ENCODE peak calls at places on chromosomes 6 and 20, in six cellular contexts. Z is esophagus squamous epithelium, V is Calu3, K is prostate gland, P is Peyer's patch, X is AG04450. G is an unnamed sample.

GRCh38 chr20:31842471-31843157 is 2.8 kb downstream of the FOXS1 start:
- DNase-seq in Z (no peak), V (no peak), K (no peak), P (no peak), X (no peak), G (no peak)

GRCh38 chr20:1125266-1125665 is 6.9 kb downstream of the PSMF1 start:
- DNase-seq in Z (no peak), V (no peak), K (no peak), P (no peak), X (no peak), G (no peak)

GRCh38 chr20:35448788-35449373 is 6.5 kb upstream of the CEP250 start:
- DNase-seq in Z (no peak), V (no peak), K (no peak), P (no peak), X (no peak), G (no peak)

GRCh38 chr6:87716928-87717655 is 15.1 kb upstream of the AKIRIN2 start:
- DNase-seq in Z (no peak), V (no peak), K (no peak), P (no peak), X (no peak), G (no peak)

GRCh38 chr6:90485615-90486277 is 101.1 kb downstream of the MAP3K7 start:
- DNase-seq in Z (no peak), V (no peak), K (no peak), P (no peak), X (no peak), G (no peak)

GRCh38 chr6:49453221-49453620 is 9.8 kb downstream of the MMUT start:
- DNase-seq in Z (no peak), V (no peak), K (no peak), P (no peak), X (no peak), G (no peak)

GRCh38 chr20:768426-768978 is at the start of gene SLC52A3:
- DNase-seq in Z (no peak), V (peak; percentile 85), K (peak; percentile 85), P (peak; percentile 89), X (no peak), G (no peak)

GRCh38 chr20:57689745-57690481 is 19.9 kb downstream of the PMEPA1 start:
- DNase-seq in Z (no peak), V (no peak), K (no peak), P (no peak), X (no peak), G (no peak)

GRCh38 chr6:70119218-70119835 is 183.6 kb downstream of the COL9A1 start:
- DNase-seq in Z (no peak), V (no peak), K (no peak), P (no peak), X (no peak), G (no peak)

GRCh38 chr6:101167638-101168037 is 225.9 kb upstream of the GRIK2 start:
- DNase-seq in Z (no peak), V (no peak), K (no peak), P (no peak), X (no peak), G (no peak)

GRCh38 chr20:42027746-42028268 is 409.6 kb upstream of the CHD6 start:
- DNase-seq in Z (no peak), V (no peak), K (no peak), P (no peak), X (no peak), G (no peak)

GRCh38 chr6:146103416-146104072 is 74.7 kb downstream of the GRM1 start:
- DNase-seq in Z (no peak), V (no peak), K (no peak), P (no peak), X (no peak), G (no peak)

GRCh38 chr6:42158631-42159030 is 14.5 kb upstream of the GUCA1A start:
- DNase-seq in Z (no peak), V (no peak), K (no peak), P (no peak), X (no peak), G (no peak)

GRCh38 chr20:56151834-56152233 is 96.7 kb upstream of the MC3R start:
- DNase-seq in Z (no peak), V (no peak), K (no peak), P (no peak), X (no peak), G (no peak)

GRCh38 chr6:158642097-158642601 is 2.4 kb downstream of the DYNLT1 start:
- DNase-seq in Z (no peak), V (peak; percentile 52), K (no peak), P (peak; percentile 73), X (peak; percentile 78), G (no peak)

GRCh38 chr6:90293319-90293937 is 3.2 kb downstream of the BACH2 start:
- DNase-seq in Z (no peak), V (no peak), K (no peak), P (no peak), X (no peak), G (no peak)

GRCh38 chr6:11584264-11584663 is 46.7 kb downstream of the TMEM170B start:
- DNase-seq in Z (no peak), V (no peak), K (no peak), P (no peak), X (no peak), G (no peak)

GRCh38 chr20:35661013-35661412 is 3.7 kb downstream of the CPNE1 start:
- DNase-seq in Z (no peak), V (no peak), K (no peak), P (no peak), X (no peak), G (no peak)

GRCh38 chr6:115914098-115914497 is 146.6 kb downstream of the FRK start:
- DNase-seq in Z (no peak), V (no peak), K (no peak), P (no peak), X (no peak), G (no peak)

GRCh38 chr6:71531841-71532240 is 243.2 kb downstream of the OGFRL1 start:
- DNase-seq in Z (no peak), V (no peak), K (no peak), P (no peak), X (no peak), G (no peak)

DNA sequence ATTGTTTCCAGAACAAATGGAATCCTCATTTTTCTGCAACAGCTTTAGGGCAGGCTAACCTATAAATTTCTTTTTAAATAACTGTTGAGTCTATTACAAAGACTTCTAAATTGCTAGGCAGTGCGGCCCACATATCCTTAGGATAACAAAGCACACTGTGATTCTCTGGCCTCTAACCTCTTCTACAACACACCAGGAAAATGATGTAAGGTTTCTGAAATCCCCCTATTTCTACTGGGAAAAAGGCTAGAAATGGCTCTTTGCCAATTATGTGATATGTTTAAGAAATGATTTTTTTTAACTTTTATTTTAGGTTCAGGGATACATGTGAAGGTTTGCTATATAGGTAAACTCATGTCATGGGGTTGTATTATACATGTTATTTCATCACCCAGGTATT is 17.3 kb upstream of the NT5E start:
- DNase-seq in Z (no peak), V (no peak), K (no peak), P (no peak), X (no peak), G (no peak)
- TF ChIP-seq CTCF in Z (no peak), V (no peak), K (no peak), P (no peak), X (no peak), G (no peak)

DNA sequence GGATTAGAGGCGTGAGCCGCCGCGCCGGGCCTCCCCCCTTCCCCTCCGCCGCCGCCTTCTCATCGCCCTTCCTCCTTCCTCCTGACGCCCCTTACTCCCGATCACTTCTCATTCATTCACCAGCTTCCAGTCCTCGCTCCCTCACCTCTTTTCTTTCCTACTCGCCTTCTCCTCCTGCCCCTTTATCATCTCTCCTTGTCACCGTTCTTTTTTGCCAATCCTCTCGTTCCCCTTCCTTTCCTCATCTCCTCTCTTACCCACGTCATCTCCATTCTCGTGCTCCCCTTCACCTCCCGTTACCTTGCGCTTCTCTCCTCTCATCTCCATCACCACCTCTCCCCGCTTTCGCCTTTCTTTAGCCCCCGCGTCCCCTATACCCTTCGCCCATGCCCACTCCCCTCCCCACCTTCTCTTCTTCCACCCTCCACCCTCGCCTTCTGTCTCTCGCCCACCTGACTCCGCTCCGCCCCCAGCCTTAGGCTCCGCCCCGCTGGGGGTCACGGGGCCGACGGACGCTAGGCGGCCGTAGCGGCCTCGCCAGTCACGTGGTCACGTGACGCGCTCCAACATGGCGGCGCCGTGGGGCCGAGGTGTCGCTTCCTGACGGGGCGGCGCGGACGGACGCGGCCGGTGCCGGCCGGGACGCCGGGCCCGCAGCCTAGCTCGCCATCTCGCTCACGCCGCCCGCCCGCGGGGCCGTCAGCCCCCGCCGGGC is at the start of gene ARFGEF2:
- DNase-seq in Z (peak; percentile 39), V (peak; percentile 99), K (peak; percentile 92), P (peak; percentile 97), X (peak; percentile 56), G (peak; percentile 96)
- TF ChIP-seq CTCF in Z (no peak), V (peak; percentile 8), K (no peak), P (peak; percentile 23), X (no peak), G (no peak)

GRCh38 chr6:126174697-126175096 is 165.2 kb upstream of the CENPW start:
- DNase-seq in Z (no peak), V (no peak), K (no peak), P (no peak), X (no peak), G (no peak)

GRCh38 chr6:126167726-126168125 is 172.2 kb upstream of the CENPW start:
- DNase-seq in Z (no peak), V (no peak), K (no peak), P (no peak), X (no peak), G (no peak)

GRCh38 chr6:126172151-126172550 is 167.8 kb upstream of the CENPW start:
- DNase-seq in Z (no peak), V (no peak), K (no peak), P (no peak), X (no peak), G (no peak)

GRCh38 chr6:126170875-126171489 is 168.9 kb upstream of the CENPW start:
- DNase-seq in Z (no peak), V (peak; percentile 17), K (no peak), P (peak; percentile 63), X (no peak), G (no peak)

DNA sequence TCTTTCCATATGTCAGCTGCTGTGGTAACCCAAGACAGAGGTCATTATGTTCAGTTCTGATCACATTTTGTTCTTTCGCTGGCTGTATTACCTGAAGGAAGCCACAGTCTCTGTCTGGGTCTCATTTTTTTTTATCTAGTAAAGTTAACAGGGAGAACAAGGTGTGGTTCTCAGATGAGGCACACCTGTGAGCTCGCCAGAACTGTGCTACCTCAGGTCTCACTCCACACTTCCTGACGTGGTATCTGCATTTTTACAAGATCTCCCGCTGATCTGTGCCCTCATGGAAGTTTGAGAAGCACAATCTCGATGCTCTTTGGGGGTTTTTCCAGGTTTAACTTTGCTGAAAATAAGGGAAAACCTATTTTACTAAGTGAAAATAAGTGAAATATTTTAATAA is 169.5 kb upstream of the CENPW start:
- DNase-seq in Z (no peak), V (no peak), K (no peak), P (no peak), X (no peak), G (no peak)
- TF ChIP-seq CTCF in Z (no peak), V (no peak), K (no peak), P (no peak), X (no peak), G (no peak)

DNA sequence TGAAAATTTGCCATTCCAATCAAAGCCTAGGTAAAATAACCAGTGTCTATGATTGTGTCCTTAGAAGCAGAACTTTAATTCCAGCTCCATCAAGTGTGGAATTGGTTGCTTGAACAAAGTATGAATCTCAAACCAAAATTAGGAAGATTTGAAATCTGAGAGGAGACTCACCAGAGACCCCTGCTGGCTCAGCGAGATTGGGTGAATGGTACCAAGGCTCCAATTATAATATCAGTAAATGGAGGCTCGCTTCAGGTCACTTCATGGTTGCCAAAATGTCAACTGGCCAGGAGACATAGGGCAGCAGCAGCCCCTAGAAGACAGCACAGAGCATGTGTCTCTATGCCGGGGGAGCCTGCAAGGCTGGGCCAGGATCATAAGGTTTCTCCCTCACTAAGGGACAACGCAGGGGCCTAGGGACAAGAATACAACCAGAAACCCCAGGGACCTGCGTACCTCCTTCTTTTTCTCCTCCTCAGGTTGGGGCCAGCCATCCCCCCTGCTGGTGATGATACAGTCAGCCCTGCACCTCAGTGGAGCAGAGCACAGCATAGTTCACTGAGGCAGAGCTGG is 14.0 kb downstream of the RBL1 start:
- DNase-seq in Z (no peak), V (no peak), K (no peak), P (peak; percentile 64), X (no peak), G (peak; percentile 40)
- TF ChIP-seq CTCF in Z (no peak), V (peak; percentile 33), K (no peak), P (peak; percentile 38), X (peak; percentile 59), G (peak; percentile 26)